ENCODE peak calls at places on chromosomes 2 and 18, in eight cellular contexts. K is left ventricle myocardium inferior, D is H7, C is A549, B is iPS-NIHi11, N is WTC11, V is hepatocyte, F is GM23248. S is an unnamed sample.

GRCh38 chr2:203913947-203914346 is 22.6 kb upstream of the ICOS start:
- DNase-seq in K (no peak), F (no peak), N (no peak), D (peak; percentile 52), V (no peak), C (no peak), B (peak; percentile 62), S (no peak)

GRCh38 chr2:157895531-157895930 is 19.4 kb upstream of the ACVR1 start:
- DNase-seq in K (no peak), B (no peak), V (no peak), D (no peak), C (no peak), N (no peak), F (peak; percentile 85), S (no peak)

GRCh38 chr2:20622296-20622686 is 28.6 kb downstream of the HS1BP3 start:
- DNase-seq in N (no peak), F (no peak), V (no peak), D (no peak), C (no peak), K (peak; percentile 11), B (no peak), S (no peak)

GRCh38 chr2:129011466-129012061 is 692.9 kb upstream of the HS6ST1 start:
- DNase-seq in K (no peak), D (no peak), B (no peak), N (no peak), C (no peak), F (no peak), V (no peak), S (no peak)

GRCh38 chr2:86336350-86337234 is 834 bp downstream of the REEP1 start:
- DNase-seq in K (peak; percentile 21), B (no peak), F (no peak), D (no peak), N (peak; percentile 41), C (no peak), V (peak; percentile 46), S (no peak)

GRCh38 chr18:49565656-49566055 is 3.8 kb downstream of the LIPG start:
- DNase-seq in C (no peak), N (no peak), B (peak; percentile 26), K (peak; percentile 46), V (no peak), D (no peak), F (peak; percentile 65), S (peak; percentile 29)

GRCh38 chr18:47795448-47795843 is 135.0 kb downstream of the SMAD2 start:
- DNase-seq in C (no peak), N (no peak), B (no peak), D (no peak), K (no peak), V (no peak), F (no peak), S (peak; percentile 61)

GRCh38 chr2:181124499-181124898 is 144.1 kb downstream of the UBE2E3 start:
- DNase-seq in K (no peak), C (no peak), V (no peak), F (no peak), N (no peak), B (no peak), D (no peak), S (no peak)

GRCh38 chr2:160278889-160279196 is 78.8 kb upstream of the ITGB6 start:
- DNase-seq in C (no peak), N (no peak), V (peak; percentile 40), B (no peak), F (peak; percentile 74), D (no peak), K (no peak), S (peak; percentile 46)

GRCh38 chr2:1664698-1665097 is 79.6 kb downstream of the PXDN start:
- DNase-seq in N (no peak), F (no peak), K (no peak), D (no peak), V (no peak), C (no peak), B (no peak), S (no peak)

GRCh38 chr18:43396266-43396665 is 119.0 kb upstream of the SYT4 start:
- DNase-seq in V (peak; percentile 39), D (no peak), N (no peak), B (no peak), C (no peak), F (peak; percentile 41), K (no peak), S (no peak)

GRCh38 chr2:54047076-54047475 is 68.3 kb upstream of the ACYP2 start:
- DNase-seq in F (peak; percentile 27), V (no peak), K (no peak), D (no peak), B (no peak), C (no peak), N (no peak), S (no peak)

GRCh38 chr18:77733292-77733903 is 483.8 kb downstream of the GALR1 start:
- DNase-seq in C (no peak), B (peak; percentile 29), V (no peak), N (peak; percentile 64), D (peak; percentile 44), K (no peak), F (no peak), S (no peak)

GRCh38 chr18:61825386-61825785 is 67.4 kb downstream of the RNF152 start:
- DNase-seq in V (no peak), K (no peak), F (peak; percentile 39), B (no peak), D (no peak), N (no peak), C (no peak), S (no peak)

GRCh38 chr2:182716665-182716990 is 571 bp downstream of the DNAJC10 start:
- DNase-seq in F (no peak), D (no peak), C (no peak), N (peak; percentile 19), B (peak; percentile 43), K (no peak), V (peak; percentile 40), S (no peak)

GRCh38 chr2:235889302-235889630 is 278.9 kb downstream of the GBX2 start:
- DNase-seq in V (no peak), C (no peak), D (no peak), F (no peak), N (no peak), B (no peak), K (no peak), S (no peak)

GRCh38 chr2:29921560-29921915 is at the start of gene ALK:
- DNase-seq in K (peak; percentile 89), B (peak; percentile 98), V (peak; percentile 96), F (peak; percentile 93), N (peak; percentile 97), D (peak; percentile 95), C (peak; percentile 87), S (peak; percentile 78)

GRCh38 chr2:74317696-74318095 is 25.5 kb downstream of the SLC4A5 start:
- DNase-seq in N (no peak), K (no peak), D (no peak), C (no peak), F (no peak), V (no peak), B (no peak), S (no peak)

GRCh38 chr2:207558106-207558505 is 28.3 kb downstream of the CREB1 start:
- DNase-seq in K (no peak), V (no peak), C (no peak), F (peak; percentile 75), N (no peak), D (no peak), B (no peak), S (no peak)

GRCh38 chr2:219508933-219509779 is 5.1 kb upstream of the ASIC4 start:
- DNase-seq in F (peak; percentile 56), K (no peak), N (no peak), C (no peak), V (no peak), D (peak; percentile 79), B (no peak), S (no peak)

GRCh38 chr2:75140288-75140687 is 59.0 kb downstream of the TACR1 start:
- DNase-seq in V (no peak), N (no peak), D (no peak), K (no peak), C (no peak), F (no peak), B (no peak), S (no peak)

GRCh38 chr2:118292991-118293390 is 204.7 kb downstream of the INSIG2 start:
- DNase-seq in K (no peak), C (no peak), N (no peak), D (no peak), F (peak; percentile 82), B (no peak), V (no peak), S (no peak)

GRCh38 chr2:70767699-70768584 is at the start of gene ADD2:
- DNase-seq in V (peak; percentile 64), B (peak; percentile 90), F (peak; percentile 61), K (peak; percentile 20), C (peak; percentile 76), D (peak; percentile 94), N (peak; percentile 74), S (peak; percentile 10)

GRCh38 chr2:204892506-204893255 is 347.4 kb downstream of the PARD3B start:
- DNase-seq in B (no peak), N (no peak), V (no peak), D (no peak), F (peak; percentile 92), K (no peak), C (no peak), S (no peak)

GRCh38 chr2:171541202-171541884 is 19.1 kb downstream of the CYBRD1 start:
- DNase-seq in N (peak; percentile 64), F (peak; percentile 25), K (no peak), V (no peak), B (peak; percentile 27), C (no peak), D (no peak), S (no peak)

GRCh38 chr2:224860786-224861185 is 144.6 kb upstream of the CCDC195 start:
- DNase-seq in B (no peak), V (no peak), D (no peak), K (no peak), C (no peak), F (no peak), N (no peak), S (no peak)

GRCh38 chr18:74840492-74841167 is 243.0 kb downstream of the ZNF407 start:
- DNase-seq in N (no peak), C (no peak), B (no peak), F (peak; percentile 68), K (no peak), D (no peak), V (no peak), S (peak; percentile 81)